ENCODE peak calls at places on chromosome 14, in ten cellular contexts. A, M, K, Z, T, P, C, J, W and R are unnamed samples.
A peak's percentile ranks its signal among the peaks of the same experiment; 100 is the strongest.

GRCh38 chr14:36767603-36768281 is 106.1 kb downstream of the PAX9 start:
- DNase-seq in A (peak; percentile 27), M (peak; percentile 8), K (no peak), Z (no peak), T (no peak), P (no peak), C (no peak), J (no peak), W (no peak), R (no peak)

GRCh38 chr14:85732031-85732430 is 202.1 kb downstream of the FLRT2 start:
- DNase-seq in A (no peak), M (no peak), K (no peak), Z (no peak), T (no peak), P (no peak), C (no peak), J (no peak), W (no peak), R (no peak)

GRCh38 chr14:104865069-104865630 is at the start of gene CEP170B:
- DNase-seq in A (no peak), M (peak; percentile 86), K (no peak), Z (no peak), T (no peak), P (peak; percentile 39), C (peak; percentile 21), J (peak; percentile 44), W (peak; percentile 92), R (peak; percentile 82)

GRCh38 chr14:54343276-54344121 is 53.3 kb upstream of the CDKN3 start:
- DNase-seq in A (no peak), M (no peak), K (no peak), Z (no peak), T (no peak), P (no peak), C (no peak), J (no peak), W (no peak), R (no peak)

GRCh38 chr14:90050271-90050670 is 11.5 kb upstream of the KCNK13 start:
- DNase-seq in A (no peak), M (no peak), K (no peak), Z (no peak), T (no peak), P (no peak), C (no peak), J (no peak), W (no peak), R (no peak)

GRCh38 chr14:80587096-80587724 is 354.3 kb downstream of the CEP128 start:
- DNase-seq in A (no peak), M (no peak), K (no peak), Z (no peak), T (no peak), P (peak; percentile 65), C (peak; percentile 48), J (no peak), W (no peak), R (no peak)

GRCh38 chr14:104694991-104695659 is 5.7 kb downstream of the INF2 start:
- DNase-seq in A (no peak), M (no peak), K (peak; percentile 33), Z (no peak), T (no peak), P (no peak), C (no peak), J (no peak), W (peak; percentile 83), R (peak; percentile 95)

GRCh38 chr14:98909251-98909944 is 362.6 kb downstream of the BCL11B start:
- DNase-seq in A (no peak), M (no peak), K (no peak), Z (no peak), T (no peak), P (peak; percentile 82), C (no peak), J (no peak), W (no peak), R (peak; percentile 28)

DNA sequence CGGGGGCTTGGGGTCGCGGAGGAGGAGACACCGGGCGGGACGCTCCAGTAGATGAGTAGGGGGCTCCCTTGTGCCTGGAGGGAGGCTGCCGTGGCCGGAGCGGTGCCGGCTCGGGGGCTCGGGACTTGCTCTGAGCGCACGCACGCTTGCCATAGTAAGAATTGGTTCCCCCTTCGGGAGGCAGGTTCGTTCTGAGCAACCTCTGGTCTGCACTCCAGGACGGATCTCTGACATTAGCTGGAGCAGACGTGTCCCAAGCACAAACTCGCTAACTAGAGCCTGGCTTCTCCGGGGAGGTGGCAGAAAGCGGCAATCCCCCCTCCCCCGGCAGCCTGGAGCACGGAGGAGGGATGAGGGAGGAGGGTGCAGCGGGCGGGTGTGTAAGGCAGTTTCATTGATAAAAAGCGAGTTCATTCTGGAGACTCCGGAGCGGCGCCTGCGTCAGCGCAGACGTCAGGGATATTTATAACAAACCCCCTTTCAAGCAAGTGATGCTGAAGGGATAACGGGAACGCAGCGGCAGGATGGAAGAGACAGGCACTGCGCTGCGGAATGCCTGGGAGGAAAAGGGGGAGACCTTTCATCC is 618 bp downstream of the FOS start:
- DNase-seq in A (peak; percentile 56), M (peak; percentile 36), K (peak; percentile 77), Z (peak; percentile 64), T (peak; percentile 78), P (peak; percentile 47), C (peak; percentile 83), J (peak; percentile 94), W (no peak), R (no peak)
- TF ChIP-seq POLR2A in A (no peak), M (no peak), K (no peak), Z (peak; percentile 65), T (no peak), P (no peak), C (peak; percentile 98), J (peak; percentile 4), W (no peak), R (no peak)

GRCh38 chr14:60977848-60978247 is 3.0 kb downstream of the TRMT5 start:
- DNase-seq in A (no peak), M (no peak), K (no peak), Z (no peak), T (no peak), P (no peak), C (no peak), J (no peak), W (no peak), R (no peak)

GRCh38 chr14:60986500-60986899 is 5.5 kb downstream of the SLC38A6 start:
- DNase-seq in A (no peak), M (no peak), K (no peak), Z (no peak), T (no peak), P (no peak), C (no peak), J (no peak), W (no peak), R (no peak)

GRCh38 chr14:60981626-60982455 is 796 bp downstream of the SLC38A6 start:
- DNase-seq in A (no peak), M (peak; percentile 23), K (no peak), Z (peak; percentile 14), T (no peak), P (peak; percentile 62), C (peak; percentile 94), J (peak; percentile 16), W (no peak), R (peak; percentile 16)

GRCh38 chr14:60984225-60984624 is 3.2 kb downstream of the SLC38A6 start:
- DNase-seq in A (no peak), M (no peak), K (no peak), Z (no peak), T (no peak), P (no peak), C (no peak), J (no peak), W (no peak), R (no peak)

DNA sequence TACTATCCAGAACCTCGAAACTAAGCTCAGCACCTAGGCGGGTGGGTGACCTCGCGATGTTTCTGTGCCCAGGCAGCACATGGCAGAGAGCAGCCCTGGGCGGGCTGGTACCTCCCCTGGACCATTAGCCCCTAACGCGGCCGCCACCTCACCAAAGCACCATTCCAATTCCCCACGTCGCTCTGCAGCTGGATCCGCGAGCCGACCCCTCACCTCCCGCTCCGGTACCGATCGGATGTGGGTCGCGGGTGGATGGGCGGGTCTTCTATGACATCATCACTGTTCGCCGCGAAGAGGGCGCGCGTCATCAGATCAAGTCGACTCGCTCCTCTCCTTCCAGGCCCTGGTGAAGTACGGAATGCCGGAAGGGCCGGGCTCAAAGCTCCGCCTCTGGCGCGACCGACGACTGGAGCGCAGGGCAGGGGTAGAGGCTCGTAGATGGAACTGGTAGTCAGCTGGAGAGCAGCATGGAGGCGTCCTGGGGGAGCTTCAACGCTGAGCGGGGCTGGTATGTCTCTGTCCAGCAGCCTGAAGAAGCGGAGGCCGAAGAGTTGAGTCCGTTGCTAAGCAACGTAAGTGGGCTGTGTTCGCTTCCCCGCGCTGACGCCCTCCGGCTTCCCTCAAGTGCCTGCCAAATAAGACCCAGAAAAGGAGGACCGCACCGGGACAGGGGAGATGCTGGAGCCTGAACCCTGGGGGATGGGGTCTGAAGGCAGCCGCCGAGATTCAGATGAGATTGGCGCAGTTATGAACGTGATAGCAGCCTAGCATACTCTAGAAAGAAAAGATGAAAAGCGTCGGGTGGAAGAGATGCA is at the start of the genes SLC38A6 and TRMT5:
- DNase-seq in A (peak; percentile 93), M (peak; percentile 84), K (peak; percentile 95), Z (peak; percentile 94), T (peak; percentile 92), P (peak; percentile 96), C (peak; percentile 97), J (peak; percentile 97), W (peak; percentile 95), R (peak; percentile 65)
- TF ChIP-seq POLR2A in A (no peak), M (peak; percentile 82), K (peak; percentile 61), Z (peak; percentile 44), T (peak; percentile 21), P (peak; percentile 62), C (peak; percentile 83), J (no peak), W (no peak), R (peak; percentile 48)

DNA sequence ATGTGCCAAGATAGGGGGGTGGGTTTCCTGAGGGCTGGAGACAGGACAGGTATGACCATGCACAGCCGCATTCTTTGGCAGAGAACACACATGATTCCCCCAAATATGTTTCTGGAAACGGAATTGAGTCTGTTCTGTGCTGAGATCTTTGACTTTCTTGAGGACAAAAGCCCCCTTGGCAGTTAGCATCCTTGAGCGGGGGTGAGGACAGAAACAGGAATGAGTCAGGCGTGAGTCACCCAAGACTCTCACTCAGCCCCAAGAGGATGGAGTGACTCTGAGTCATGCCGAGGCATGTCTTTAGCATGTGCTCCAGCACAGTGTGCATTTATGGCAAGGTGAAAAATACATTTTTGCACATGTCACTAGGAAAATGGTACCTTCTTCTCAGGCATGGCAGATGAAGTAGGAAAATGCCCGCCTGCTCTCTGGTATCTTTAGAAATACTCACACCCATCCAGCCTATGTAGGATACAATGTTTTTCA is 52.1 kb downstream of the DAD1 start:
- DNase-seq in A (peak; percentile 74), M (peak; percentile 77), K (peak; percentile 48), Z (peak; percentile 62), T (peak; percentile 61), P (peak; percentile 81), C (peak; percentile 98), J (no peak), W (no peak), R (peak; percentile 63)
- TF ChIP-seq POLR2A in A (no peak), M (no peak), K (no peak), Z (no peak), T (no peak), P (no peak), C (no peak), J (no peak), W (no peak), R (no peak)

GRCh38 chr14:23093993-23094665 is 807 bp downstream of the ACIN1 start:
- DNase-seq in A (no peak), M (no peak), K (no peak), Z (no peak), T (no peak), P (no peak), C (no peak), J (no peak), W (no peak), R (no peak)

GRCh38 chr14:23093104-23093503 is 1.8 kb downstream of the ACIN1 start:
- DNase-seq in A (no peak), M (no peak), K (no peak), Z (no peak), T (no peak), P (no peak), C (no peak), J (no peak), W (no peak), R (no peak)

GRCh38 chr14:23093526-23093925 is 1.4 kb downstream of the ACIN1 start:
- DNase-seq in A (no peak), M (no peak), K (no peak), Z (no peak), T (no peak), P (no peak), C (no peak), J (no peak), W (no peak), R (no peak)

GRCh38 chr14:23095196-23096108 is at the start of gene C14orf119:
- DNase-seq in A (peak; percentile 100), M (peak; percentile 88), K (peak; percentile 100), Z (peak; percentile 100), T (peak; percentile 100), P (peak; percentile 98), C (peak; percentile 99), J (peak; percentile 100), W (peak; percentile 96), R (peak; percentile 72)

GRCh38 chr14:23094666-23095195 is at the start of gene ACIN1:
- DNase-seq in A (no peak), M (peak; percentile 91), K (no peak), Z (peak; percentile 61), T (no peak), P (peak; percentile 91), C (peak; percentile 86), J (peak; percentile 87), W (peak; percentile 94), R (peak; percentile 29)
- TF ChIP-seq POLR2A in A (peak; percentile 86), M (peak; percentile 96), K (peak; percentile 66), Z (peak; percentile 88), T (peak; percentile 69), P (peak; percentile 83), C (peak; percentile 80), J (no peak), W (peak; percentile 62), R (peak; percentile 54)